ENCODE peak calls at places on chromosomes 7 and 10, in nine cellular contexts. X, K, V, Y, J, F, M, I and Q are unnamed samples.

GRCh38 chr7:24052572-24053223 is 231.3 kb upstream of the NPY start:
- DNase-seq in K (no peak), M (no peak), I (peak; percentile 99), V (no peak), Y (no peak), F (no peak), J (no peak), X (peak; percentile 91), Q (peak; percentile 4)

GRCh38 chr10:33252794-33253203 is 81.7 kb downstream of the NRP1 start:
- DNase-seq in M (no peak), J (no peak), K (no peak), I (peak; percentile 89), V (no peak), Y (peak; percentile 78), X (peak; percentile 77), F (no peak), Q (no peak)

GRCh38 chr7:116499168-116500070 is at the start of gene CAV2:
- DNase-seq in I (peak; percentile 49), X (peak; percentile 67), Y (peak; percentile 47), J (peak; percentile 91), V (no peak), K (peak; percentile 62), M (no peak), F (no peak), Q (no peak)

GRCh38 chr7:106538638-106539037 is 122.3 kb downstream of the CCDC71L start:
- DNase-seq in J (no peak), X (no peak), V (no peak), F (no peak), K (no peak), I (no peak), M (no peak), Y (no peak), Q (no peak)

GRCh38 chr7:27185013-27185707 is at the start of gene HOXA11:
- DNase-seq in J (peak; percentile 83), V (no peak), M (no peak), I (no peak), K (no peak), F (no peak), Y (no peak), X (peak; percentile 76), Q (peak; percentile 83)

GRCh38 chr7:2924866-2925840 is 81.0 kb upstream of the GNA12 start:
- DNase-seq in F (no peak), K (no peak), Y (no peak), I (no peak), M (no peak), X (no peak), V (no peak), J (peak; percentile 77), Q (no peak)

GRCh38 chr10:104288355-104288754 is 19.4 kb downstream of the GSTO2 start:
- DNase-seq in K (no peak), Y (no peak), I (no peak), J (no peak), V (no peak), M (no peak), X (no peak), F (no peak), Q (no peak)

GRCh38 chr7:21550821-21551531 is 8.1 kb downstream of the DNAH11 start:
- DNase-seq in V (no peak), K (no peak), F (no peak), X (no peak), Y (no peak), I (no peak), M (no peak), J (no peak), Q (no peak)

GRCh38 chr10:33719005-33719703 is 384.7 kb upstream of the NRP1 start:
- DNase-seq in J (no peak), M (no peak), V (no peak), X (no peak), F (no peak), Y (no peak), I (no peak), K (no peak), Q (no peak)

GRCh38 chr10:71548494-71548846 is 151.8 kb downstream of the CDH23 start:
- DNase-seq in K (peak; percentile 52), M (no peak), I (peak; percentile 34), F (no peak), X (peak; percentile 20), V (no peak), Y (no peak), J (no peak), Q (peak; percentile 14)

GRCh38 chr10:66321746-66322145 is 604.1 kb upstream of the LRRTM3 start:
- DNase-seq in I (no peak), X (no peak), K (no peak), M (no peak), Y (no peak), J (no peak), V (no peak), F (no peak), Q (no peak)

GRCh38 chr10:5252177-5253037 is 55.8 kb downstream of the AKR1C4 start:
- DNase-seq in X (no peak), K (no peak), J (no peak), F (no peak), I (peak; percentile 9), V (no peak), Y (no peak), M (no peak), Q (no peak)

GRCh38 chr7:39421251-39421650 is 145.0 kb upstream of the YAE1 start:
- DNase-seq in I (no peak), X (no peak), J (no peak), Y (no peak), V (no peak), K (no peak), M (no peak), F (no peak), Q (no peak)

GRCh38 chr7:66522518-66522917 is 106.2 kb upstream of the KCTD7 start:
- DNase-seq in F (no peak), M (no peak), V (no peak), I (no peak), X (no peak), J (no peak), K (no peak), Y (no peak), Q (peak; percentile 17)

GRCh38 chr7:18109762-18110161 is 82.1 kb upstream of the PRPS1L1 start:
- DNase-seq in Y (peak; percentile 32), V (no peak), K (no peak), I (peak; percentile 43), M (no peak), X (no peak), F (no peak), J (no peak), Q (no peak)

GRCh38 chr10:48653944-48654698 is 30.6 kb upstream of the WDFY4 start:
- DNase-seq in X (no peak), Y (no peak), J (no peak), I (no peak), K (no peak), F (no peak), M (no peak), V (no peak), Q (no peak)

GRCh38 chr10:85402541-85402940 is 964.1 kb downstream of the GRID1 start:
- DNase-seq in M (no peak), F (no peak), J (no peak), I (no peak), V (no peak), Y (no peak), X (no peak), K (no peak), Q (no peak)

GRCh38 chr7:127844707-127845331 is 186.4 kb downstream of the LRRC4 start:
- DNase-seq in J (no peak), Y (peak; percentile 62), X (no peak), I (no peak), F (no peak), M (no peak), K (no peak), V (no peak), Q (peak; percentile 16)

GRCh38 chr7:11539853-11540252 is 292.1 kb downstream of the THSD7A start:
- DNase-seq in I (no peak), J (no peak), X (no peak), Y (peak; percentile 20), V (no peak), K (no peak), F (no peak), M (no peak), Q (peak; percentile 73)

GRCh38 chr7:129213828-129214227 is 11.0 kb upstream of the AHCYL2 start:
- DNase-seq in M (no peak), Y (no peak), J (no peak), K (no peak), I (no peak), X (no peak), F (no peak), V (no peak), Q (peak; percentile 51)

GRCh38 chr7:21542891-21543527 is at the start of gene DNAH11:
- DNase-seq in J (no peak), I (no peak), M (no peak), Y (no peak), F (no peak), K (peak; percentile 49), X (peak; percentile 41), V (no peak), Q (no peak)

GRCh38 chr10:49761789-49762565 is at the start of gene OGDHL:
- DNase-seq in X (peak; percentile 39), M (no peak), Y (peak; percentile 31), V (no peak), I (peak; percentile 22), F (no peak), K (peak; percentile 87), J (no peak), Q (peak; percentile 73)

GRCh38 chr10:131251146-131251541 is 60.4 kb downstream of the TCERG1L start:
- DNase-seq in X (no peak), M (no peak), I (no peak), Y (no peak), J (no peak), K (no peak), V (no peak), F (no peak), Q (no peak)

GRCh38 chr7:113086431-113086888 is at the start of gene GPR85:
- DNase-seq in F (no peak), K (peak; percentile 78), I (peak; percentile 6), V (no peak), X (peak; percentile 71), J (no peak), M (peak; percentile 0), Y (no peak), Q (peak; percentile 82)

GRCh38 chr10:14353291-14353913 is 22.7 kb upstream of the FRMD4A start:
- DNase-seq in F (no peak), Y (no peak), X (no peak), J (no peak), K (no peak), M (no peak), V (no peak), I (no peak), Q (no peak)

GRCh38 chr10:70564901-70565351 is 37.6 kb downstream of the PRF1 start:
- DNase-seq in V (no peak), J (no peak), Y (no peak), K (no peak), I (no peak), X (no peak), M (no peak), F (no peak), Q (no peak)

GRCh38 chr10:86956841-86957448 is 470 bp downstream of the MMRN2 start:
- DNase-seq in I (no peak), V (no peak), K (no peak), Y (no peak), F (no peak), X (no peak), M (no peak), J (no peak), Q (no peak)

GRCh38 chr7:78714302-78714857 is 739.1 kb downstream of the MAGI2 start:
- DNase-seq in X (no peak), J (no peak), M (no peak), K (no peak), Y (no peak), F (no peak), I (no peak), V (no peak), Q (no peak)

GRCh38 chr10:114684822-114685209 is 26.7 kb upstream of the ABLIM1 start:
- DNase-seq in V (no peak), Y (peak; percentile 83), K (no peak), I (peak; percentile 70), J (no peak), M (no peak), F (no peak), X (peak; percentile 82), Q (no peak)

GRCh38 chr10:104334965-104335650 is 3.2 kb downstream of the ITPRIP start:
- DNase-seq in Y (no peak), F (no peak), I (no peak), K (no peak), V (no peak), J (peak; percentile 55), X (no peak), M (no peak), Q (no peak)

GRCh38 chr7:131845573-131846337 is 289.3 kb upstream of the PODXL start:
- DNase-seq in F (no peak), K (no peak), Y (no peak), J (no peak), I (no peak), M (no peak), X (no peak), V (no peak), Q (no peak)